ENCODE peak calls at places on chromosomes 1 and 21, in seven cellular contexts. One of them, this sample, is unnamed.

GRCh38 chr1:31637915-31638673 is 6.6 kb downstream of the PEF1 start:
- DNase-seq in H1: no peak
- DNase-seq in HCT116: no peak
- DNase-seq in GM12878: peak
- DNase-seq in K562: no peak
- DNase-seq in SK-N-SH: no peak
- DNase-seq in HepG2: no peak
- DNase-seq in this sample: no peak

GRCh38 chr1:4825841-4826450 is 171.5 kb downstream of the AJAP1 start:
- DNase-seq in H1: peak
- DNase-seq in HCT116: no peak
- DNase-seq in GM12878: no peak
- DNase-seq in K562: no peak
- DNase-seq in SK-N-SH: peak
- DNase-seq in HepG2: peak
- DNase-seq in this sample: peak

GRCh38 chr1:4380564-4381168 is 273.7 kb upstream of the AJAP1 start:
- DNase-seq in H1: no peak
- DNase-seq in HCT116: no peak
- DNase-seq in GM12878: no peak
- DNase-seq in K562: no peak
- DNase-seq in SK-N-SH: no peak
- DNase-seq in HepG2: peak
- DNase-seq in this sample: no peak

GRCh38 chr1:170273556-170274501 is 128.1 kb downstream of the NTMT2 start:
- DNase-seq in H1: no peak
- DNase-seq in HCT116: no peak
- DNase-seq in GM12878: peak
- DNase-seq in K562: no peak
- DNase-seq in SK-N-SH: no peak
- DNase-seq in HepG2: no peak
- DNase-seq in this sample: no peak

GRCh38 chr1:165537351-165538107 is 6.3 kb upstream of the LRRC52 start:
- DNase-seq in H1: no peak
- DNase-seq in HCT116: no peak
- DNase-seq in GM12878: no peak
- DNase-seq in K562: no peak
- DNase-seq in SK-N-SH: no peak
- DNase-seq in HepG2: no peak
- DNase-seq in this sample: no peak

GRCh38 chr1:67390041-67390887 is 39.9 kb downstream of the SERBP1 start:
- DNase-seq in H1: no peak
- DNase-seq in HCT116: no peak
- DNase-seq in GM12878: no peak
- DNase-seq in K562: no peak
- DNase-seq in SK-N-SH: no peak
- DNase-seq in HepG2: no peak
- DNase-seq in this sample: no peak

GRCh38 chr21:28636988-28637691 is 355.5 kb downstream of the LTN1 start:
- DNase-seq in H1: no peak
- DNase-seq in HCT116: no peak
- DNase-seq in GM12878: no peak
- DNase-seq in K562: no peak
- DNase-seq in SK-N-SH: no peak
- DNase-seq in HepG2: no peak
- DNase-seq in this sample: peak

GRCh38 chr21:36825683-36826082 is 126.8 kb downstream of the SIM2 start:
- DNase-seq in H1: no peak
- DNase-seq in HCT116: no peak
- DNase-seq in GM12878: no peak
- DNase-seq in K562: peak
- DNase-seq in SK-N-SH: no peak
- DNase-seq in HepG2: no peak
- DNase-seq in this sample: no peak

GRCh38 chr21:31624961-31625491 is 34.5 kb upstream of the SOD1 start:
- DNase-seq in H1: no peak
- DNase-seq in HCT116: no peak
- DNase-seq in GM12878: no peak
- DNase-seq in K562: no peak
- DNase-seq in SK-N-SH: no peak
- DNase-seq in HepG2: peak
- DNase-seq in this sample: no peak

GRCh38 chr1:65921461-65921860 is 128.8 kb downstream of the PDE4B start:
- DNase-seq in H1: no peak
- DNase-seq in HCT116: no peak
- DNase-seq in GM12878: no peak
- DNase-seq in K562: no peak
- DNase-seq in SK-N-SH: no peak
- DNase-seq in HepG2: no peak
- DNase-seq in this sample: no peak

GRCh38 chr1:121558514-121558913 is 373.7 kb downstream of the SRGAP2C start:
- DNase-seq in H1: no peak
- DNase-seq in HCT116: no peak
- DNase-seq in GM12878: no peak
- DNase-seq in K562: no peak
- DNase-seq in SK-N-SH: no peak
- DNase-seq in HepG2: no peak
- DNase-seq in this sample: peak

GRCh38 chr1:175845371-175845770 is 102.0 kb upstream of the TNR start:
- DNase-seq in H1: no peak
- DNase-seq in HCT116: no peak
- DNase-seq in GM12878: no peak
- DNase-seq in K562: no peak
- DNase-seq in SK-N-SH: no peak
- DNase-seq in HepG2: no peak
- DNase-seq in this sample: no peak

GRCh38 chr1:19338323-19338762 is 26.2 kb downstream of the SLC66A1 start:
- DNase-seq in H1: peak
- DNase-seq in HCT116: no peak
- DNase-seq in GM12878: no peak
- DNase-seq in K562: peak
- DNase-seq in SK-N-SH: peak
- DNase-seq in HepG2: peak
- DNase-seq in this sample: no peak

GRCh38 chr21:28224191-28224755 is 768.4 kb downstream of the LTN1 start:
- DNase-seq in H1: no peak
- DNase-seq in HCT116: no peak
- DNase-seq in GM12878: no peak
- DNase-seq in K562: no peak
- DNase-seq in SK-N-SH: no peak
- DNase-seq in HepG2: no peak
- DNase-seq in this sample: no peak

GRCh38 chr1:10773376-10773775 is 23.1 kb downstream of the CASZ1 start:
- DNase-seq in H1: no peak
- DNase-seq in HCT116: no peak
- DNase-seq in GM12878: no peak
- DNase-seq in K562: no peak
- DNase-seq in SK-N-SH: no peak
- DNase-seq in HepG2: no peak
- DNase-seq in this sample: no peak

GRCh38 chr1:72442251-72442650 is 159.9 kb upstream of the NEGR1 start:
- DNase-seq in H1: no peak
- DNase-seq in HCT116: no peak
- DNase-seq in GM12878: no peak
- DNase-seq in K562: no peak
- DNase-seq in SK-N-SH: no peak
- DNase-seq in HepG2: no peak
- DNase-seq in this sample: no peak

GRCh38 chr1:185862235-185862634 is 128.0 kb downstream of the HMCN1 start:
- DNase-seq in H1: no peak
- DNase-seq in HCT116: no peak
- DNase-seq in GM12878: no peak
- DNase-seq in K562: no peak
- DNase-seq in SK-N-SH: no peak
- DNase-seq in HepG2: no peak
- DNase-seq in this sample: no peak

GRCh38 chr21:20856926-20857325 is 141.3 kb upstream of the NCAM2 start:
- DNase-seq in H1: no peak
- DNase-seq in HCT116: no peak
- DNase-seq in GM12878: no peak
- DNase-seq in K562: peak
- DNase-seq in SK-N-SH: no peak
- DNase-seq in HepG2: no peak
- DNase-seq in this sample: no peak

GRCh38 chr1:167747988-167748387 is 26.2 kb downstream of the MPZL1 start:
- DNase-seq in H1: no peak
- DNase-seq in HCT116: no peak
- DNase-seq in GM12878: no peak
- DNase-seq in K562: no peak
- DNase-seq in SK-N-SH: no peak
- DNase-seq in HepG2: no peak
- DNase-seq in this sample: no peak

GRCh38 chr1:1305300-1306069 is 2.2 kb downstream of the ACAP3 start:
- DNase-seq in H1: no peak
- DNase-seq in HCT116: no peak
- DNase-seq in GM12878: no peak
- DNase-seq in K562: peak
- DNase-seq in SK-N-SH: no peak
- DNase-seq in HepG2: peak
- DNase-seq in this sample: no peak
- TF ChIP-seq SIN3A in H1: no peak
- TF ChIP-seq SIN3A in HCT116: no peak
- TF ChIP-seq SIN3A in GM12878: no peak
- TF ChIP-seq SIN3A in K562: peak
- TF ChIP-seq SIN3A in SK-N-SH: no peak
- TF ChIP-seq SIN3A in HepG2: peak
- TF ChIP-seq SIN3A in this sample: no peak

GRCh38 chr1:209621329-209621728 is 30.9 kb downstream of the LAMB3 start:
- DNase-seq in H1: no peak
- DNase-seq in HCT116: no peak
- DNase-seq in GM12878: no peak
- DNase-seq in K562: no peak
- DNase-seq in SK-N-SH: peak
- DNase-seq in HepG2: no peak
- DNase-seq in this sample: no peak

GRCh38 chr1:209621741-209622655 is 30.2 kb downstream of the LAMB3 start:
- DNase-seq in H1: no peak
- DNase-seq in HCT116: no peak
- DNase-seq in GM12878: no peak
- DNase-seq in K562: no peak
- DNase-seq in SK-N-SH: no peak
- DNase-seq in HepG2: peak
- DNase-seq in this sample: no peak

GRCh38 chr1:209625205-209625549 is 27.0 kb downstream of the LAMB3 start:
- DNase-seq in H1: no peak
- DNase-seq in HCT116: no peak
- DNase-seq in GM12878: no peak
- DNase-seq in K562: no peak
- DNase-seq in SK-N-SH: no peak
- DNase-seq in HepG2: no peak
- DNase-seq in this sample: no peak

GRCh38 chr1:209624516-209625204 is 27.6 kb downstream of the LAMB3 start:
- DNase-seq in H1: no peak
- DNase-seq in HCT116: no peak
- DNase-seq in GM12878: no peak
- DNase-seq in K562: no peak
- DNase-seq in SK-N-SH: no peak
- DNase-seq in HepG2: no peak
- DNase-seq in this sample: no peak

GRCh38 chr1:209622841-209623829 is 29.1 kb downstream of the LAMB3 start:
- DNase-seq in H1: no peak
- DNase-seq in HCT116: no peak
- DNase-seq in GM12878: no peak
- DNase-seq in K562: no peak
- DNase-seq in SK-N-SH: peak
- DNase-seq in HepG2: no peak
- DNase-seq in this sample: no peak
- H3K27ac ChIP-seq in H1: no peak
- H3K27ac ChIP-seq in HCT116: no peak
- H3K27ac ChIP-seq in GM12878: no peak
- H3K27ac ChIP-seq in K562: no peak
- H3K27ac ChIP-seq in SK-N-SH: no peak
- H3K27ac ChIP-seq in HepG2: no peak
- H3K27ac ChIP-seq in this sample: no peak

GRCh38 chr1:112904831-112905227 is 51.2 kb downstream of the SLC16A1 start:
- DNase-seq in H1: no peak
- DNase-seq in HCT116: peak
- DNase-seq in GM12878: no peak
- DNase-seq in K562: peak
- DNase-seq in SK-N-SH: no peak
- DNase-seq in HepG2: no peak
- DNase-seq in this sample: no peak

GRCh38 chr1:112905420-112906154 is 50.4 kb downstream of the SLC16A1 start:
- DNase-seq in H1: no peak
- DNase-seq in HCT116: no peak
- DNase-seq in GM12878: no peak
- DNase-seq in K562: no peak
- DNase-seq in SK-N-SH: no peak
- DNase-seq in HepG2: no peak
- DNase-seq in this sample: no peak

GRCh38 chr1:112906155-112906698 is 49.8 kb downstream of the SLC16A1 start:
- DNase-seq in H1: no peak
- DNase-seq in HCT116: no peak
- DNase-seq in GM12878: no peak
- DNase-seq in K562: no peak
- DNase-seq in SK-N-SH: no peak
- DNase-seq in HepG2: no peak
- DNase-seq in this sample: no peak

GRCh38 chr1:112902221-112902620 is 53.8 kb downstream of the SLC16A1 start:
- DNase-seq in H1: no peak
- DNase-seq in HCT116: no peak
- DNase-seq in GM12878: no peak
- DNase-seq in K562: no peak
- DNase-seq in SK-N-SH: no peak
- DNase-seq in HepG2: no peak
- DNase-seq in this sample: no peak

DNA sequence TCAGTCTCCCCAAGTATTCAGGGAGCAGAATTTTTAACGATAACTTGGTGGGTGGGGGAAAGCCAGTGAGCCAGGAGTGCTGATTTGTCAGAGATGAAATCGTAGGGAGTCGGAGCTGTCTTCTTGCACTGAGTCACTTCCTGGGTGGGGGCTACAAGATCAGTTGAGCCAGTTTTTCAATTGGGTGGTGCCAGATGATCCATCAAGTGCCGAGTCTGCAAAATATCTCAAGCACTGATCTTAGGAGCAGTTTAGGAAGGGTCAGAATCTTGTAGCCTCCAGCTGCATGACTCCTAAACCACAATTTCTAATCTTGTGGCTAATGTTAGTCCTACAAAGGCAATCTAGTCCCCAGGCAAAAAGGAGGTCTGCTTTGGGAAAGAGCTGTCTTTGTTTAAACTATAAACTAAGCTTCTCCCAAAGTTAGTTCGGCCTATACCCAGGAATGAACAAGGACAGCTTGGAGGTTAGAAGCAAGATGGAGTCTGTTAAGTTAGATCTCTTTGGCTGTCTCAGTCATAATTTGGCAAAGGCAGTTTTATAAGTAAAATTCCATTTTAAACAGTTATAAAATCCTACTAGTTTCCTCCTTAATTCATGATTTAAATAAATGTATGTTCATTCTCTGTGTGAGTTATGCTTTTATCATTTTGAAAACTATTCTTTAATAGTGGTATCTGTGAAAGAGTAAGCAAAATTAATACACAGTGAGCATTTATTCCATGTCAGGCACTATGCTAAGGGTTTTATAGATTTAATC is 51.7 kb downstream of the SLC16A1 start:
- DNase-seq in H1: no peak
- DNase-seq in HCT116: peak
- DNase-seq in GM12878: no peak
- DNase-seq in K562: no peak
- DNase-seq in SK-N-SH: no peak
- DNase-seq in HepG2: no peak
- DNase-seq in this sample: no peak
- TF ChIP-seq SIN3A in H1: no peak
- TF ChIP-seq SIN3A in HCT116: no peak
- TF ChIP-seq SIN3A in GM12878: no peak
- TF ChIP-seq SIN3A in K562: no peak
- TF ChIP-seq SIN3A in SK-N-SH: no peak
- TF ChIP-seq SIN3A in HepG2: no peak
- TF ChIP-seq SIN3A in this sample: no peak

GRCh38 chr1:12407962-12408288 is 178.1 kb downstream of the VPS13D start:
- DNase-seq in H1: no peak
- DNase-seq in HCT116: no peak
- DNase-seq in GM12878: no peak
- DNase-seq in K562: no peak
- DNase-seq in SK-N-SH: no peak
- DNase-seq in HepG2: no peak
- DNase-seq in this sample: no peak
- H3K27ac ChIP-seq in H1: no peak
- H3K27ac ChIP-seq in HCT116: no peak
- H3K27ac ChIP-seq in GM12878: no peak
- H3K27ac ChIP-seq in K562: peak
- H3K27ac ChIP-seq in SK-N-SH: no peak
- H3K27ac ChIP-seq in HepG2: peak
- H3K27ac ChIP-seq in this sample: peak